ENCODE peak calls at places on chromosomes 1 and 21, in ten cellular contexts. One of them, this sample, is unnamed.

GRCh38 chr1:2272686-2273400 is 44.7 kb downstream of the SKI start:
- DNase-seq in astrocyte of the spinal cord: no peak
- DNase-seq in keratinocyte: no peak
- DNase-seq in pancreas: no peak
- DNase-seq in foreskin fibroblast: no peak
- DNase-seq in fibroblast of lung: no peak
- DNase-seq in BJ: no peak
- DNase-seq in glutamatergic neuron: no peak
- DNase-seq in transverse colon: no peak
- DNase-seq in cardiac fibroblast: no peak
- DNase-seq in this sample: no peak

GRCh38 chr1:91814448-91814847 is 71.5 kb downstream of the TGFBR3 start:
- DNase-seq in foreskin fibroblast: no peak
- DNase-seq in astrocyte of the spinal cord: no peak
- DNase-seq in cardiac fibroblast: no peak
- DNase-seq in glutamatergic neuron: no peak
- DNase-seq in pancreas: no peak
- DNase-seq in transverse colon: no peak
- DNase-seq in keratinocyte: no peak
- DNase-seq in fibroblast of lung: no peak
- DNase-seq in BJ: no peak
- DNase-seq in this sample: no peak

GRCh38 chr1:13965770-13966398 is 265.9 kb downstream of the PRDM2 start:
- DNase-seq in BJ: no peak
- DNase-seq in astrocyte of the spinal cord: peak
- DNase-seq in transverse colon: peak
- DNase-seq in fibroblast of lung: peak
- DNase-seq in foreskin fibroblast: peak
- DNase-seq in glutamatergic neuron: peak
- DNase-seq in keratinocyte: no peak
- DNase-seq in pancreas: peak
- DNase-seq in cardiac fibroblast: peak
- DNase-seq in this sample: no peak

GRCh38 chr21:41664881-41665765 is 101.7 kb downstream of the RIPK4 start:
- DNase-seq in keratinocyte: no peak
- DNase-seq in foreskin fibroblast: peak
- DNase-seq in BJ: peak
- DNase-seq in pancreas: no peak
- DNase-seq in astrocyte of the spinal cord: peak
- DNase-seq in glutamatergic neuron: no peak
- DNase-seq in transverse colon: no peak
- DNase-seq in cardiac fibroblast: peak
- DNase-seq in fibroblast of lung: peak
- DNase-seq in this sample: no peak

GRCh38 chr1:42321731-42322130 is 13.3 kb downstream of the FOXJ3 start:
- DNase-seq in cardiac fibroblast: no peak
- DNase-seq in fibroblast of lung: no peak
- DNase-seq in foreskin fibroblast: no peak
- DNase-seq in pancreas: no peak
- DNase-seq in BJ: no peak
- DNase-seq in keratinocyte: no peak
- DNase-seq in transverse colon: no peak
- DNase-seq in astrocyte of the spinal cord: no peak
- DNase-seq in glutamatergic neuron: no peak
- DNase-seq in this sample: no peak

GRCh38 chr1:202638019-202638887 is 72.0 kb downstream of the SYT2 start:
- DNase-seq in cardiac fibroblast: no peak
- DNase-seq in BJ: no peak
- DNase-seq in fibroblast of lung: no peak
- DNase-seq in transverse colon: peak
- DNase-seq in glutamatergic neuron: peak
- DNase-seq in keratinocyte: no peak
- DNase-seq in astrocyte of the spinal cord: no peak
- DNase-seq in pancreas: no peak
- DNase-seq in foreskin fibroblast: no peak
- DNase-seq in this sample: no peak

GRCh38 chr1:160646711-160647328 is at the start of gene SLAMF1:
- DNase-seq in cardiac fibroblast: peak
- DNase-seq in glutamatergic neuron: peak
- DNase-seq in foreskin fibroblast: no peak
- DNase-seq in pancreas: no peak
- DNase-seq in transverse colon: peak
- DNase-seq in astrocyte of the spinal cord: no peak
- DNase-seq in fibroblast of lung: no peak
- DNase-seq in keratinocyte: no peak
- DNase-seq in BJ: no peak
- DNase-seq in this sample: no peak

GRCh38 chr1:63954187-63954586 is 180.4 kb downstream of the ROR1 start:
- DNase-seq in transverse colon: no peak
- DNase-seq in astrocyte of the spinal cord: no peak
- DNase-seq in BJ: no peak
- DNase-seq in fibroblast of lung: no peak
- DNase-seq in glutamatergic neuron: no peak
- DNase-seq in pancreas: no peak
- DNase-seq in cardiac fibroblast: no peak
- DNase-seq in keratinocyte: no peak
- DNase-seq in foreskin fibroblast: no peak
- DNase-seq in this sample: no peak

GRCh38 chr1:2045468-2046224 is 4.6 kb upstream of the PRKCZ start:
- DNase-seq in pancreas: no peak
- DNase-seq in fibroblast of lung: no peak
- DNase-seq in keratinocyte: no peak
- DNase-seq in transverse colon: no peak
- DNase-seq in astrocyte of the spinal cord: no peak
- DNase-seq in BJ: no peak
- DNase-seq in cardiac fibroblast: peak
- DNase-seq in glutamatergic neuron: no peak
- DNase-seq in foreskin fibroblast: no peak
- DNase-seq in this sample: no peak

DNA sequence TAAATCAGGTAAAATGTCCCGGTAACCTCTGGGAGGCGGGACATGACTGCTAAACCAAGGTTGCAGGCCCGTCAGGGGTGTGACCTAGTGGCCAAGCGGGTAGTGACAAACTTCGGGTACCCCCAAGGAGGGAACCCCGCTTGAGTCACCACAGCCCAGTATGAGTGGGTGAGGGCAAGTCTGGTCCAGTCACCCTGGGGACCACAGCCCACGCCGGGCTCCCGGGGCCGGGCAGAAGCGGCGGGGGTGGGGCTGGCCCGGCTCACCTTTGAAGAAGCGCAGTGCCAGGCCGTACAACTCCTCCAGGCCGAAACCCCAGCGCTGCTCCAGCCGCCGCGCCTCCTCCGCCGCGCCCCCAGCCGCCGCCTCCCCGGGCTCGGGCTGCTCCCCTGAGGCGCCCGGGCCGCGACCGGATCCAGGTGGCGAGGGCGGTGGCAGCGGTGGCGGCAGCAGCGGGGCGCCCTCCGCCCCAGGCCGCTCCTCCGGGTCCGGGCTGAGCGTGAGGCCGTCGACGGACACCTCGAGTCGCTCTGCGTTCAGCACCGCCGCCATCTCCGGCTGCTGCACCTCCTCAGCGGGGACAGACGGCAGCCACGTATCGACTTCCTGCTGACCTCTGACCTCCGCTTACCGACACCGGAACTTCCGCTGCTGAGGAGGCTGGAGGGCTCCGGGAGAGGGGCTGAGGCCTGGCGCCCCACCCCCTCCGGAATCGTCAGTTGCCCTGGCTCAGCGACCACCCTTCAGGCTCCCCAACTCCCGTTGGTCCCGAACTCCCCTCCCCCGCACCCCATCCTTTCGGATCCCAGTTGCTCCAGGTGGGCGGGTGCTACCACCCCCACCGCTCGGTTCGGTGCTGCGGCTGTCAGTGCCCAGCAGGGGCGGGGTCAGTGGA is at the start of gene ACBD3:
- DNase-seq in glutamatergic neuron: peak
- DNase-seq in foreskin fibroblast: peak
- DNase-seq in fibroblast of lung: peak
- DNase-seq in transverse colon: peak
- DNase-seq in pancreas: peak
- DNase-seq in keratinocyte: no peak
- DNase-seq in cardiac fibroblast: peak
- DNase-seq in astrocyte of the spinal cord: peak
- DNase-seq in BJ: peak
- DNase-seq in this sample: peak
- TF ChIP-seq CTCF in glutamatergic neuron: no peak
- TF ChIP-seq CTCF in foreskin fibroblast: no peak
- TF ChIP-seq CTCF in fibroblast of lung: no peak
- TF ChIP-seq CTCF in transverse colon: peak
- TF ChIP-seq CTCF in pancreas: no peak
- TF ChIP-seq CTCF in keratinocyte: peak
- TF ChIP-seq CTCF in cardiac fibroblast: no peak
- TF ChIP-seq CTCF in astrocyte of the spinal cord: no peak
- TF ChIP-seq CTCF in BJ: no peak
- TF ChIP-seq CTCF in this sample: no peak

GRCh38 chr1:212207118-212207517 is 78.1 kb upstream of the PPP2R5A start:
- DNase-seq in foreskin fibroblast: no peak
- DNase-seq in glutamatergic neuron: no peak
- DNase-seq in BJ: no peak
- DNase-seq in transverse colon: no peak
- DNase-seq in cardiac fibroblast: no peak
- DNase-seq in pancreas: no peak
- DNase-seq in astrocyte of the spinal cord: no peak
- DNase-seq in fibroblast of lung: no peak
- DNase-seq in keratinocyte: no peak
- DNase-seq in this sample: no peak
- TF ChIP-seq CTCF in foreskin fibroblast: no peak
- TF ChIP-seq CTCF in glutamatergic neuron: no peak
- TF ChIP-seq CTCF in BJ: no peak
- TF ChIP-seq CTCF in transverse colon: no peak
- TF ChIP-seq CTCF in cardiac fibroblast: no peak
- TF ChIP-seq CTCF in pancreas: no peak
- TF ChIP-seq CTCF in astrocyte of the spinal cord: no peak
- TF ChIP-seq CTCF in fibroblast of lung: no peak
- TF ChIP-seq CTCF in keratinocyte: no peak
- TF ChIP-seq CTCF in this sample: no peak

DNA sequence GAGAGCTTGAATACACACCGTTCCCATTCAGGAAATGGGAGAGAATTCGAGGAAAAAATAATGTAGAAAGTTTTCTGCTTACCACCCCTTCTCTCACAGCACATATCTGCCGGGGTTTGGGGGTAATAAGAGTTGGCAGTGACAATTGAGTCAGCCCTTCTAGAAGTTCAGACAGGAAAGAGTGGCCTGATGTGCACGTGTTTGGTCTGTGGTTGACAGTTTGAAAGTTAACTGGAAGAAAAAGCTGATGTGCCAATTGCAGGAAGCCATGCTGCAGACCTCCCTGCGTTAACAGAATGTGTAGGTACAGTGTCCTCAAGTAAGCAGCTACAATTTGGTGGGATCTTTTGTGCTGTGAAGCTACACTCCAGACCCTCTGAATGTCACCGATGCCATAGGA is 50.9 kb downstream of the DHX9 start:
- DNase-seq in transverse colon: no peak
- DNase-seq in glutamatergic neuron: no peak
- DNase-seq in cardiac fibroblast: no peak
- DNase-seq in foreskin fibroblast: no peak
- DNase-seq in pancreas: no peak
- DNase-seq in BJ: no peak
- DNase-seq in keratinocyte: no peak
- DNase-seq in fibroblast of lung: peak
- DNase-seq in astrocyte of the spinal cord: no peak
- DNase-seq in this sample: no peak
- TF ChIP-seq CTCF in transverse colon: no peak
- TF ChIP-seq CTCF in glutamatergic neuron: no peak
- TF ChIP-seq CTCF in cardiac fibroblast: no peak
- TF ChIP-seq CTCF in foreskin fibroblast: no peak
- TF ChIP-seq CTCF in pancreas: no peak
- TF ChIP-seq CTCF in BJ: no peak
- TF ChIP-seq CTCF in keratinocyte: no peak
- TF ChIP-seq CTCF in fibroblast of lung: no peak
- TF ChIP-seq CTCF in astrocyte of the spinal cord: no peak
- TF ChIP-seq CTCF in this sample: no peak

GRCh38 chr1:228456252-228457016 is 30.7 kb upstream of the RNF187 start:
- DNase-seq in fibroblast of lung: no peak
- DNase-seq in foreskin fibroblast: no peak
- DNase-seq in astrocyte of the spinal cord: no peak
- DNase-seq in keratinocyte: no peak
- DNase-seq in BJ: no peak
- DNase-seq in cardiac fibroblast: no peak
- DNase-seq in pancreas: no peak
- DNase-seq in glutamatergic neuron: no peak
- DNase-seq in transverse colon: no peak
- DNase-seq in this sample: no peak

GRCh38 chr1:228457017-228457395 is 30.2 kb upstream of the RNF187 start:
- DNase-seq in fibroblast of lung: no peak
- DNase-seq in astrocyte of the spinal cord: no peak
- DNase-seq in foreskin fibroblast: no peak
- DNase-seq in glutamatergic neuron: no peak
- DNase-seq in BJ: no peak
- DNase-seq in transverse colon: no peak
- DNase-seq in pancreas: no peak
- DNase-seq in cardiac fibroblast: peak
- DNase-seq in keratinocyte: no peak
- DNase-seq in this sample: no peak

GRCh38 chr1:228459091-228459993 is 27.8 kb upstream of the RNF187 start:
- DNase-seq in astrocyte of the spinal cord: peak
- DNase-seq in cardiac fibroblast: peak
- DNase-seq in keratinocyte: no peak
- DNase-seq in BJ: peak
- DNase-seq in glutamatergic neuron: peak
- DNase-seq in fibroblast of lung: peak
- DNase-seq in transverse colon: peak
- DNase-seq in pancreas: peak
- DNase-seq in foreskin fibroblast: peak
- DNase-seq in this sample: peak

GRCh38 chr1:228455715-228456114 is 31.5 kb upstream of the RNF187 start:
- DNase-seq in cardiac fibroblast: no peak
- DNase-seq in pancreas: no peak
- DNase-seq in fibroblast of lung: no peak
- DNase-seq in transverse colon: no peak
- DNase-seq in astrocyte of the spinal cord: no peak
- DNase-seq in glutamatergic neuron: no peak
- DNase-seq in foreskin fibroblast: no peak
- DNase-seq in BJ: no peak
- DNase-seq in keratinocyte: no peak
- DNase-seq in this sample: no peak

DNA sequence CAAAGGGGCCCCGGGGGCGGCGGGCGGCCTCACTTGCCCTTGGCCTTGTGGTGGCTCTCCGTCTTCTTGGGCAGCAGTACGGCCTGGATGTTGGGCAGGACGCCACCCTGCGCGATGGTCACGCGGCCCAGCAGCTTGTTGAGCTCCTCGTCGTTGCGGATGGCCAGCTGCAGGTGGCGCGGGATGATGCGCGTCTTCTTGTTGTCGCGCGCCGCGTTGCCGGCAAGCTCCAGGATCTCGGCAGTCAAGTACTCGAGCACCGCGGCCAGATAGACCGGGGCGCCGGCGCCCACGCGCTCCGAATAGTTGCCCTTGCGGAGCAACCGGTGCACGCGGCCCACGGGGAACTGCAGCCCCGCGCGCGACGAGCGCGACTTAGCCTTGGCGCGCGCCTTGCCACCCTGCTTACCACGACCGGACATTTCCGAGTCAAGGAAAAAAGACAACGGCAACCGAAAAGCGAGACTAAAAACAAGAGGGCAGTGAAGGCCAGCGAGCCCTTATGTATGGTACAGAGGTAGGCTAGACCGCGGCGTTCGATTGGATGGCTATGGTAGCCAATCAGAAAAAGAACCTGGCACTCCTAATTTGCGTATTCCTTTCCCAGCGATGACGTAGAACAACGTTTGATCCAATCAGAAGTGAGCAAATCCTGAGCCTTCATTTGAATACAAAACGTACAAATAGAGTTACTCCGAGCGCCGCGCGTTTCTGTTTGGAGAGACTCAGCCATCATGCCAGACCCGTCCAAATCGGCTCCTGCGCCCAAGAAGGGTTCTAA is 29.6 kb upstream of the RNF187 start:
- DNase-seq in keratinocyte: peak
- DNase-seq in cardiac fibroblast: peak
- DNase-seq in BJ: peak
- DNase-seq in foreskin fibroblast: peak
- DNase-seq in pancreas: peak
- DNase-seq in astrocyte of the spinal cord: peak
- DNase-seq in transverse colon: peak
- DNase-seq in fibroblast of lung: peak
- DNase-seq in glutamatergic neuron: peak
- DNase-seq in this sample: peak
- TF ChIP-seq CTCF in keratinocyte: peak
- TF ChIP-seq CTCF in cardiac fibroblast: no peak
- TF ChIP-seq CTCF in BJ: peak
- TF ChIP-seq CTCF in foreskin fibroblast: peak
- TF ChIP-seq CTCF in pancreas: no peak
- TF ChIP-seq CTCF in astrocyte of the spinal cord: peak
- TF ChIP-seq CTCF in transverse colon: peak
- TF ChIP-seq CTCF in fibroblast of lung: peak
- TF ChIP-seq CTCF in glutamatergic neuron: peak
- TF ChIP-seq CTCF in this sample: peak